ENCODE peak calls at places on chromosomes 16 and 17, in six cellular contexts. L is HAP-1, K is glomerular endothelial cell, I is M059J, F is bronchial epithelial cell, S is body of pancreas. O is an unnamed sample.

GRCh38 chr16:75087040-75087979 is 29.3 kb downstream of the LDHD start:
- DNase-seq in L (no peak), K (peak), I (no peak), F (peak), S (no peak), O (no peak)

GRCh38 chr17:50102164-50102991 is 7.2 kb downstream of the PDK2 start:
- DNase-seq in L (no peak), K (no peak), I (peak), F (no peak), S (peak), O (peak)

GRCh38 chr17:10629706-10630105 is 27.4 kb downstream of the MYH3 start:
- DNase-seq in L (no peak), K (no peak), I (no peak), F (no peak), S (no peak), O (no peak)

GRCh38 chr16:20114356-20114755 is 40.7 kb upstream of the GPR139 start:
- DNase-seq in L (no peak), K (no peak), I (peak), F (peak), S (peak), O (peak)

GRCh38 chr17:45228985-45229517 is 7.4 kb downstream of the FMNL1 start:
- DNase-seq in L (no peak), K (no peak), I (peak), F (peak), S (peak), O (peak)

GRCh38 chr17:2023692-2024571 is 1.2 kb downstream of the RTN4RL1 start:
- DNase-seq in L (peak), K (no peak), I (peak), F (no peak), S (peak), O (no peak)

GRCh38 chr16:7025616-7026190 is 306.9 kb upstream of the RBFOX1 start:
- DNase-seq in L (no peak), K (no peak), I (peak), F (peak), S (peak), O (peak)

GRCh38 chr17:66493283-66494019 is 191.0 kb downstream of the PRKCA start:
- DNase-seq in L (no peak), K (no peak), I (peak), F (peak), S (no peak), O (no peak)

GRCh38 chr16:6969594-6969993 is 363.1 kb upstream of the RBFOX1 start:
- DNase-seq in L (no peak), K (no peak), I (no peak), F (no peak), S (no peak), O (no peak)

GRCh38 chr16:51045186-51045585 is 105.9 kb downstream of the SALL1 start:
- DNase-seq in L (no peak), K (no peak), I (no peak), F (no peak), S (no peak), O (no peak)

GRCh38 chr16:477287-477686 is 50.2 kb upstream of the CAPN15 start:
- DNase-seq in L (no peak), K (no peak), I (no peak), F (no peak), S (no peak), O (no peak)